ENCODE peak calls at places on chromosomes 16 and 17, in seven cellular contexts. K is astrocyte of the cerebellum, F is psoas muscle, R is right lobe of liver, A is astrocyte of the spinal cord, G is ovary, O is foreskin fibroblast. L is an unnamed sample.

GRCh38 chr16:74455619-74456289 is 34.5 kb upstream of the CLEC18B start:
- DNase-seq in K (peak; percentile 65), F (no peak), R (no peak), A (peak; percentile 77), G (no peak), O (peak; percentile 44), L (no peak)

GRCh38 chr16:67186550-67186950 is 2.8 kb upstream of the MATCAP1 start:
- DNase-seq in K (no peak), F (no peak), R (no peak), A (no peak), G (peak; percentile 42), O (peak; percentile 74), L (no peak)

GRCh38 chr17:48954300-48954755 is 9.7 kb upstream of the SNF8 start:
- DNase-seq in K (no peak), F (no peak), R (no peak), A (peak; percentile 59), G (no peak), O (peak; percentile 84), L (no peak)

GRCh38 chr16:89175280-89176146 is 4.0 kb downstream of the CDH15 start:
- DNase-seq in K (no peak), F (no peak), R (no peak), A (no peak), G (no peak), O (no peak), L (no peak)

GRCh38 chr17:43665038-43665386 is 3.3 kb upstream of the MEOX1 start:
- DNase-seq in K (no peak), F (peak; percentile 58), R (no peak), A (no peak), G (no peak), O (no peak), L (no peak)

GRCh38 chr16:4330277-4330882 is 14.5 kb downstream of the GLIS2 start:
- DNase-seq in K (no peak), F (peak; percentile 93), R (peak; percentile 87), A (peak; percentile 44), G (peak; percentile 88), O (peak; percentile 90), L (no peak)

GRCh38 chr17:72725432-72726068 is 366.9 kb downstream of the SLC39A11 start:
- DNase-seq in K (peak; percentile 41), F (peak; percentile 62), R (peak; percentile 69), A (peak; percentile 70), G (peak; percentile 55), O (peak; percentile 80), L (no peak)

GRCh38 chr17:48546187-48546923 is 1.4 kb upstream of the HOXB2 start:
- DNase-seq in K (no peak), F (no peak), R (no peak), A (peak; percentile 62), G (no peak), O (no peak), L (no peak)

GRCh38 chr17:45346255-45347015 is 29.6 kb upstream of the MAP3K14 start:
- DNase-seq in K (peak; percentile 66), F (no peak), R (no peak), A (peak; percentile 20), G (peak; percentile 66), O (peak; percentile 50), L (no peak)

GRCh38 chr16:77898671-77899211 is 110.4 kb downstream of the VAT1L start:
- DNase-seq in K (peak; percentile 23), F (no peak), R (no peak), A (peak; percentile 53), G (no peak), O (peak; percentile 47), L (no peak)

GRCh38 chr17:50778988-50779387 is 11.7 kb upstream of the ANKRD40CL start:
- DNase-seq in K (no peak), F (no peak), R (peak; percentile 1), A (no peak), G (no peak), O (no peak), L (no peak)

GRCh38 chr17:37610971-37611370 is 1.8 kb upstream of the SYNRG start:
- DNase-seq in K (no peak), F (no peak), R (no peak), A (no peak), G (no peak), O (peak; percentile 14), L (no peak)

GRCh38 chr16:280552-280951 is at the start of gene ARHGDIG:
- DNase-seq in K (no peak), F (peak; percentile 39), R (no peak), A (no peak), G (no peak), O (no peak), L (no peak)
- H3K4me3 ChIP-seq in K (peak within 1 kb of the TSS; percentile 21), F (peak within 1 kb of the TSS; percentile 57), R (no peak within 1 kb of the TSS), A (peak within 1 kb of the TSS; percentile 5), G (no peak within 1 kb of the TSS), O (no peak within 1 kb of the TSS), L (peak within 1 kb of the TSS; percentile 8)

GRCh38 chr16:19282101-19282500 is 3.4 kb upstream of the CLEC19A start:
- DNase-seq in K (no peak), F (no peak), R (no peak), A (no peak), G (no peak), O (no peak), L (no peak)
- TF ChIP-seq CTCF in K (no peak), F (no peak), R (no peak), A (no peak), G (no peak), O (no peak), L (no peak)

DNA sequence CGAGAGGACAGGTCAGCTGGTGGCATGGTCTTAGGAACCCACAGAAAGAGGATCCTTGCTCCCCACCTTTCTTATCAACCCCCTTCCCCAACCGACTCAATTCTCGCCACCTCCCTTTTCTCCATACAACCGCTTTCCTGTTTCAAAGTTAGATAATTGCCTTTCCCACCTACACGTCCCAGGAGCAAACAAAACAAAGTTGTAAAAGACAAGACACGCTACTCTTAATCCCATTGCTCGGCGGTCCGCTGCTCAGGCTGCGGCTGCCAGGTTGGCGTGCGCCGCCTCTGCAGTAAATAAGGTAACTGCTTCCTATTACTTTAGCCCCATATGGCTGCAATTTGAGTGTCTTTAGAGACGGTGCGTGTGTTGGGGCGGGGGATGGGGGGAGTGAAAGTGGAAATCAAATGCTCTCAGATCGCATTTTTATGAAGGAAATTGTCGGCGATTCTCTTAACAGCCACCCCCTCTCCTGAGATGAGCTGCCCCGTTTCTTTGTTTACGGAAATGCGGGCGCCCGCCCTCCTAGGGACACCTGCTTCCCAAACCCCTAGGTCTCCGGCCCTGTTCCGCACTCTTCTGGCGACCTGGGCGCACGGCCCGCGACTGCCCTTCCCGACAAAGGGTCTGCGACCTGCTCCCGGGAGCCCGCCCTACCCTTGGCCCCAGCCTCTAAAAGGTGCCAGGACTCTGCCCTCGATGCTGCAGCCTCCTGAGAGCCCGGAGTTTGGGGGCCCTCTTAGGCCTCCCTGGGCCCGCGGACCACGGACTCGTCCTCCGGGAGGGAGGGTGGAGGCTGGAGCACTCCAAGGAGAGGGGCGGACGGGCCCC is 3.7 kb upstream of the CBX8 start:
- DNase-seq in K (peak; percentile 55), F (no peak), R (no peak), A (peak; percentile 69), G (no peak), O (peak; percentile 78), L (no peak)
- H3K4me3 ChIP-seq in K (peak overlapping the region; percentile 20), F (peak overlapping the region; percentile 15), R (no peak overlapping the region), A (no peak overlapping the region), G (no peak overlapping the region), O (no peak overlapping the region), L (no peak overlapping the region)

GRCh38 chr17:3897731-3898130 is 4.9 kb upstream of the CAMKK1 start:
- DNase-seq in K (no peak), F (no peak), R (no peak), A (no peak), G (no peak), O (no peak), L (no peak)

GRCh38 chr17:3895354-3895753 is 2.5 kb upstream of the CAMKK1 start:
- DNase-seq in K (no peak), F (no peak), R (no peak), A (no peak), G (no peak), O (no peak), L (no peak)

GRCh38 chr17:3894188-3894587 is 1.3 kb upstream of the CAMKK1 start:
- DNase-seq in K (no peak), F (no peak), R (no peak), A (no peak), G (no peak), O (no peak), L (no peak)

GRCh38 chr17:3894927-3895343 is 2.1 kb upstream of the CAMKK1 start:
- DNase-seq in K (no peak), F (no peak), R (no peak), A (no peak), G (no peak), O (peak; percentile 45), L (no peak)

GRCh38 chr17:3896108-3897099 is 3.6 kb upstream of the CAMKK1 start:
- DNase-seq in K (no peak), F (no peak), R (no peak), A (no peak), G (peak; percentile 59), O (no peak), L (no peak)
- TF ChIP-seq CTCF in K (no peak), F (no peak), R (no peak), A (no peak), G (no peak), O (no peak), L (no peak)

GRCh38 chr17:39146273-39146672 is 5.2 kb downstream of the PLXDC1 start:
- DNase-seq in K (no peak), F (peak; percentile 4), R (no peak), A (no peak), G (no peak), O (no peak), L (no peak)
- H3K4me3 ChIP-seq in K (no peak overlapping the region), F (no peak overlapping the region), R (no peak overlapping the region), A (no peak overlapping the region), G (no peak overlapping the region), O (no peak overlapping the region), L (no peak overlapping the region)

GRCh38 chr16:19166500-19166899 is 1.5 kb upstream of the SYT17 start:
- DNase-seq in K (no peak), F (no peak), R (no peak), A (no peak), G (no peak), O (no peak), L (no peak)
- TF ChIP-seq CTCF in K (no peak), F (no peak), R (no peak), A (no peak), G (no peak), O (no peak), L (no peak)